ENCODE peak calls at places on chromosome 12, in seven cellular contexts. J is H1, E is heart right ventricle, N is GM13977, S is GM13976, M is dorsolateral prefrontal cortex, V is lower leg skin. L is an unnamed sample.

GRCh38 chr12:30694971-30695326 is 720 bp downstream of the IPO8 start:
- DNase-seq in J (peak), E (no peak), N (peak), S (peak), M (peak), V (no peak), L (no peak)

GRCh38 chr12:100826323-100826722 is 31.7 kb downstream of the ANO4 start:
- DNase-seq in J (peak), E (peak), N (no peak), S (no peak), M (peak), V (no peak), L (no peak)

GRCh38 chr12:100404769-100405407 is 48.0 kb downstream of the SLC17A8 start:
- DNase-seq in J (peak), E (no peak), N (peak), S (peak), M (no peak), V (peak), L (no peak)

GRCh38 chr12:107244584-107244983 is 151.2 kb upstream of the CRY1 start:
- DNase-seq in J (no peak), E (no peak), N (no peak), S (no peak), M (no peak), V (no peak), L (no peak)

GRCh38 chr12:91406920-91407341 is 224.3 kb upstream of the DCN start:
- DNase-seq in J (no peak), E (no peak), N (peak), S (peak), M (no peak), V (no peak), L (no peak)

GRCh38 chr12:55068416-55069010 is 48.7 kb downstream of the NEUROD4 start:
- DNase-seq in J (no peak), E (peak), N (peak), S (peak), M (no peak), V (no peak), L (no peak)

GRCh38 chr12:87952850-87953249 is 76.4 kb downstream of the C12orf50 start:
- DNase-seq in J (peak), E (no peak), N (no peak), S (no peak), M (no peak), V (no peak), L (no peak)

GRCh38 chr12:54258286-54258685 is 21.6 kb downstream of the CBX5 start:
- DNase-seq in J (no peak), E (no peak), N (no peak), S (no peak), M (no peak), V (no peak), L (no peak)

GRCh38 chr12:3250034-3250433 is 172.9 kb downstream of the TSPAN9 start:
- DNase-seq in J (no peak), E (peak), N (no peak), S (no peak), M (no peak), V (no peak), L (no peak)

GRCh38 chr12:100895197-100895596 is 100.6 kb downstream of the ANO4 start:
- DNase-seq in J (no peak), E (no peak), N (no peak), S (no peak), M (peak), V (no peak), L (no peak)

GRCh38 chr12:19498099-19498498 is 58.8 kb downstream of the AEBP2 start:
- DNase-seq in J (no peak), E (no peak), N (no peak), S (no peak), M (no peak), V (no peak), L (no peak)

GRCh38 chr12:2084553-2085296 is 31.9 kb downstream of the CACNA1C start:
- DNase-seq in J (no peak), E (peak), N (no peak), S (no peak), M (no peak), V (no peak), L (no peak)

GRCh38 chr12:124696689-124697476 is 129.5 kb upstream of the NCOR2 start:
- DNase-seq in J (no peak), E (no peak), N (no peak), S (no peak), M (no peak), V (no peak), L (no peak)

GRCh38 chr12:124544311-124544970 is 23.0 kb downstream of the NCOR2 start:
- DNase-seq in J (no peak), E (no peak), N (no peak), S (no peak), M (no peak), V (no peak), L (peak)

GRCh38 chr12:100499416-100499815 is 25.8 kb downstream of the NR1H4 start:
- DNase-seq in J (no peak), E (no peak), N (no peak), S (no peak), M (no peak), V (no peak), L (no peak)

GRCh38 chr12:108914031-108914630 is 34.2 kb downstream of the DAO start:
- DNase-seq in J (no peak), E (peak), N (no peak), S (no peak), M (peak), V (no peak), L (no peak)

GRCh38 chr12:124923906-124924734 is 9.7 kb upstream of the UBC start:
- DNase-seq in J (no peak), E (no peak), N (no peak), S (no peak), M (no peak), V (no peak), L (no peak)

GRCh38 chr12:114407566-114408411 is 1.8 kb upstream of the TBX5 start:
- DNase-seq in J (no peak), E (no peak), N (peak), S (peak), M (no peak), V (no peak), L (no peak)

GRCh38 chr12:29650371-29650770 is 133.4 kb downstream of the TMTC1 start:
- DNase-seq in J (no peak), E (no peak), N (no peak), S (no peak), M (no peak), V (no peak), L (no peak)

GRCh38 chr12:75917704-75918103 is 113.9 kb downstream of the PHLDA1 start:
- DNase-seq in J (no peak), E (no peak), N (no peak), S (no peak), M (no peak), V (no peak), L (no peak)

GRCh38 chr12:90520002-90520734 is 434.8 kb downstream of the CCER1 start:
- DNase-seq in J (no peak), E (no peak), N (no peak), S (no peak), M (no peak), V (no peak), L (no peak)

GRCh38 chr12:28870839-28871440 is 278.1 kb upstream of the FAR2 start:
- DNase-seq in J (no peak), E (no peak), N (no peak), S (no peak), M (no peak), V (no peak), L (no peak)

GRCh38 chr12:44225128-44225527 is 389.2 kb downstream of the TMEM117 start:
- DNase-seq in J (no peak), E (no peak), N (no peak), S (no peak), M (no peak), V (no peak), L (no peak)

GRCh38 chr12:468671-469389 is 9.1 kb downstream of the B4GALNT3 start:
- DNase-seq in J (no peak), E (no peak), N (no peak), S (no peak), M (no peak), V (no peak), L (no peak)

GRCh38 chr12:122990961-122991622 is 10.6 kb downstream of the ARL6IP4 start:
- DNase-seq in J (no peak), E (no peak), N (no peak), S (no peak), M (no peak), V (no peak), L (peak)

DNA sequence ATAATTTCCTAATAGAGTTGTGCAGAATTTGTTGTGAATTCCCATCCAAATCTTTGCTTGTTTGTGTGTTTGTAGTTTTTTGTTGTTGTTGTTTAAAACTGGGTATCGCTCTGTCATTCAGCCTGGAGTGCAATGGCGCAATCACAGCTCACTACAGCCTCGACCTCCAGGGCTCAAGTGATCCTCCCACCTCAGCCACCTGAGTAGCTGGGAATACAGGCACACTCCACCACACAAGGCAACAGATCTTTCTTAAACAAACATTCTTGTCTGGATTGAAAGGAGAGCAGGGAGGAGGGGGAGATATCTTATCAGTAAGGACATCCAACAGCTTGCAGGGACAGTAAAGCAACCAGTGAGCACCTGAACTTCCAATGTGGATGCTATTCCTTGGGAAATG is 242.3 kb upstream of the CAND1 start:
- DNase-seq in J (no peak), E (no peak), N (no peak), S (no peak), M (no peak), V (no peak), L (no peak)
- TF ChIP-seq CTCF in J (no peak), E (no peak), N (no peak), S (no peak), M (no peak), V (no peak), L (no peak)

DNA sequence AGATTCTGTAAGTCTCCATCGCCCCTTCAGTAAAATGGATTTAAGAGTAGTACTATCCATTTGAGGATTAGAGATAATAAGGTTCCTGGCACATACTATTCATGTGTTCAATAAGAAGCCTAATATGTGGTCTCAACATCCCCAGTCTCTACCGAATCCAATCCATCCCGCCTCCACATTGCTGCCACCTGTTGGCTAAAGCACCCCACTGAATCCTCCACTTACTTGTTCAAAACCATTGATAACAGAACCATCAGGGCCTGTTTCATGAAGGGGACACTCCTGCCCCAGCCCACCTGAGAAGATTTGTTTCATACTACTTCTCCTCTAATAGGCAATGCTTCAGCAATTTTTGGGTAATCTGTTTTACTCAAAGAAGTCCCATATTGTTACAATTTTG is 147.5 kb downstream of the SLC2A13 start:
- DNase-seq in J (no peak), E (no peak), N (no peak), S (no peak), M (no peak), V (no peak), L (no peak)
- TF ChIP-seq CTCF in J (peak), E (no peak), N (peak), S (no peak), M (no peak), V (no peak), L (peak)

DNA sequence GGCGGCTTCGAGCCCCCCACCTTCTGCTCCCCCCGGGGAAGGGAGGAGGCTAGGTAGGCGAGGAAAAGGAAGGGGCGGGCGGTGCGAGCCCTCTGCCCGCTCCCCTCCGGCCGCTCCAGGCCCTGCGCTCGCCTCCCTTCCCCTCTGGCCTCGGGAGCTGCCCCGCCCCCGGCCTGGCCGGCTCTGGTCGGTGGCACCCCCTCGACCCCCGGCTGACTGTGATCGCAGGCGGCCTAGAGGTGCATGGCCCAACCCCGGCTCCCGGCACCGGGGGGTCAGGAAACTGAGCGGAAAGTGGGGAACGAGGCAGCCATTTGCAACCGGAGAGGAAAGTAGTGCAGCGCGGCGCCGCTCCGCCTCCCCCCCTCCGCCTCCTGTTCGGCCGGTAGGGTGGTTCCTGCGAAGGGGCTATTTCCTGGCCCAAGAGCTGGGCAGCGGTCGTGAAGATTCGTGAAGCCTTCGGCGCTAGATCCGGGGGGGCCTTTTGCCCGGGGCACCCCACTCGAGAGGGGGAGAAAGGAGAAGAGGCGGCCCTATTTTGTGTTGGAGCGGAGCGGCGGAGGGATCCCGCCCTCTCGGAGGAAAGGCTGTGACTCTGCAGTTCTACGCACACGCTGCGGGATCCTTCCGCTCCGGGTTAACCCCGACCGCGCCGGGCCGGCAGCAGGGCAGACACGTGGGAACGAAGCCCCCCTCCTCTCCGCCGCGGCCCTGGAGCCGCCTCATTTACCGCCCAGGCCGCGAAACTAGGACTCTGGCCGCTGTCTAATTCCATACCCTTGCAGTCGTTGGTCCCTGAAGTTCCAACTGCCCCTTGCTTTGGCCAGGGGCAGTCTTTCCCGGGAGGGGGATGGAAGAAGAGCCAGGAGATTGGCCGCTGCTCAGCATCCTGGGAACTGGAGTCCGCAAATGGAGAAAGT is at the start of gene KMT2D:
- DNase-seq in J (peak), E (peak), N (peak), S (peak), M (peak), V (peak), L (peak)
- TF ChIP-seq CTCF in J (no peak), E (no peak), N (no peak), S (no peak), M (peak), V (peak), L (peak)

GRCh38 chr12:6066651-6067050 is 57.8 kb downstream of the VWF start:
- DNase-seq in J (no peak), E (no peak), N (no peak), S (no peak), M (no peak), V (no peak), L (no peak)

GRCh38 chr12:6068226-6068625 is 56.2 kb downstream of the VWF start:
- DNase-seq in J (no peak), E (no peak), N (no peak), S (no peak), M (no peak), V (no peak), L (no peak)

GRCh38 chr12:6065131-6065871 is 59.2 kb downstream of the VWF start:
- DNase-seq in J (no peak), E (no peak), N (no peak), S (no peak), M (no peak), V (no peak), L (no peak)

GRCh38 chr12:6065872-6066217 is 58.6 kb downstream of the VWF start:
- DNase-seq in J (no peak), E (no peak), N (no peak), S (no peak), M (no peak), V (no peak), L (no peak)

GRCh38 chr12:6067152-6067916 is 57.1 kb downstream of the VWF start:
- DNase-seq in J (peak), E (peak), N (no peak), S (no peak), M (no peak), V (no peak), L (no peak)
- TF ChIP-seq CTCF in J (peak), E (no peak), N (no peak), S (no peak), M (peak), V (no peak), L (peak)

DNA sequence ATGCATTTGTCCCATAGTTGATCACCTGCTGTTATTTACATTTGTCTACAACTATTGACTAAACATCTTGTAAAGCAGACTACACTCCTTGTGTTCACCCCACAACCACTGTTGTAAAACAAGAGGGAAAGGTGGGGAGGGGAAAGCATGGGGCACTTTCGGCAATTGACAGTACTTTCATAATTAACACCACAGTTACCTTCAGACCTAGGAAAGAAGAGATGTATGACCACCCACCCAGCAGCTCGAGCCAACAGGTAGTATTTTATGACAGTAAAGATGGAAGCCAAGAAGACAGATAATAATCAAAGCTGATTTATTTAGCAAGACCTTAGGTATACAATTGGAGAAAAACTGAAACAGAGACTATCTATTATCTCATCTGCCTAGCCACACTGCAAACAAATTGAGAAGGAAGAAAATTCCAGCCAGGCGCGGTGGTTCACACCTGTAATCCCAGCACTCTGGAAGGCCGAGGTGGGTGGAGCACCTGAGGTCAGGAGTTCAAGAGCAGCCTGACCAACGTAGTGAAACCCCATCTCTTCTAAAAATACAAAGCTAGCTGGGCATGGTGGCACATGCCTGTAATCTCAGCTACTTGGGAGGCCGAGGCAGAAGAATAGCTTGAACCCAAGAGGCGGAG is 11.2 kb downstream of the HECTD4 start:
- DNase-seq in J (no peak), E (no peak), N (no peak), S (no peak), M (no peak), V (no peak), L (no peak)
- TF ChIP-seq CTCF in J (no peak), E (no peak), N (no peak), S (no peak), M (no peak), V (no peak), L (no peak)

DNA sequence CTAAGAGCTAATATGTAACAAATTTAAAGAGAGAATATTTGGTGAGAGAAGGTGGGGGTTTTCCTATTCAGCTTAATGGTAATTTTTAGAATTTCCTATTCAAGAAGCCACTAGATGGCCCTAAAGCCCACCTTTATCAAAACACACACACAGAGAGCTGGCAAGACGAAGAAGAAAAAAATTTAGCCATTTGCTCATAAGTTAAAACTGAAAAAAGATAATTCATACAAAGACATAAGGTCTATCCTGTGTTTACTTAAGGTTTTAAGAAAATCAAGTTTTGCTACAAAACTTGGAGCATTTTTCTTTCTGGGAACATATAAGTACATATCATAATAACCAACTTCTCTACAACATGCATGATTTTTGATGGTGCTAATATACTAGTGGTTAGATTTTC is 46.8 kb upstream of the PCED1B start:
- DNase-seq in J (no peak), E (peak), N (no peak), S (no peak), M (no peak), V (no peak), L (no peak)
- TF ChIP-seq CTCF in J (peak), E (peak), N (peak), S (peak), M (peak), V (no peak), L (peak)

GRCh38 chr12:56522486-56523193 is 1.0 kb downstream of the RBMS2 start:
- DNase-seq in J (no peak), E (no peak), N (no peak), S (no peak), M (no peak), V (no peak), L (no peak)

GRCh38 chr12:56518570-56518969 is 3.0 kb upstream of the RBMS2 start:
- DNase-seq in J (no peak), E (no peak), N (no peak), S (no peak), M (no peak), V (no peak), L (no peak)

GRCh38 chr12:56521209-56521589 is 421 bp upstream of the RBMS2 start:
- DNase-seq in J (no peak), E (peak), N (no peak), S (no peak), M (no peak), V (no peak), L (no peak)

GRCh38 chr12:56520025-56520810 is 1.4 kb upstream of the RBMS2 start:
- DNase-seq in J (no peak), E (peak), N (no peak), S (no peak), M (no peak), V (no peak), L (no peak)

DNA sequence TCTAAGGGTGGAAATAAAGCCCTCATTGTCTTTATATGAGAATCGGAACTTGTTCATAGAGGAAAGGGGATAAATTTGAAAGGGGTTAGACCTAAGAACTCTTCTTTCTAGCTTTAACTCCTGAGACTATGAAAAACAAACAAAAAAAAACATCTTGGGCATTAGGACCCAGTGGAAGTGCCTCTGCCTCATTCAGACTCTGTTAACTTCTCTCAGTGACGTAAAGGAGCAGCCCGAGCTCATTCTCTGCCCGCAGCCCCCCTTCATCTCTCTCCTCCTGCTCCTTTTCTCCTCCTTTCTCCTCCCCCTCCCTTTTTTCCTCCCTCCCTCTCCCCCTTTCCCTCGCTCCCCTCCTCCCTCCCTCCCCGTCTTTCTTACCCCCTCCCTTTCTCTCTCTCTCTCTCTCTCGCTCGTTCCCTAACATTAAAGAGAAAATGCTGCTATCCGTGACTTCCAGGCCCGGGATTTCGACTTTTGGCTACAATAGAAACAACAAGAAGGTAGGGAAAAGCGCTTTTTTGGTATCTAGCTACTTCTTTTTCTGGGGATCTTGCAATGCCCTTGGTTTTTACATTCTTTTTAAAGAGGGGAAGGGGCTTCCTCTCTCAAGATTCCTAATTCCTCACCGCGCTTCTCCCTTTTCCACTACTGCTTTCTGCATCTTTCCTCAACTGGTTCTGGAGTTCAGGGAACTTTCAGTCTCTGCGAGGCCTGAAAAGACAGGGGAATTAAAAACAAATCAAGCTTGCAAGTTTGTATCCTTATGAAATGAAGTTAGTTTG is at the start of gene RBMS2:
- DNase-seq in J (no peak), E (peak), N (peak), S (peak), M (peak), V (peak), L (no peak)
- TF ChIP-seq CTCF in J (no peak), E (no peak), N (no peak), S (no peak), M (no peak), V (no peak), L (no peak)

GRCh38 chr12:116673713-116674112 is 64.2 kb downstream of the SPRING1 start:
- DNase-seq in J (no peak), E (no peak), N (no peak), S (no peak), M (no peak), V (no peak), L (no peak)
- TF ChIP-seq CTCF in J (peak), E (no peak), N (peak), S (peak), M (no peak), V (no peak), L (peak)

L was measured in chondrocyte.